ENCODE peak calls at places on chromosomes 1 and 21, in ten cellular contexts. B is HS-5; M is GM03348; S is H9; K is A549; J is KBM-7; C is ovary; Z is stimulated activated CD4-positive, alpha-beta T cell treated with anti-CD3 and anti-CD28 coated beads, TNF-alpha, amount 100 ng/mL, for 1 hour; O is activated CD8-positive, alpha-beta T cell treated with anti-CD3 and anti-CD28 coated beads for 36 hours; I is MM.1S. V is an unnamed sample.

GRCh38 chr1:27938488-27938887 is 3.7 kb downstream of the SMPDL3B start:
- DNase-seq in B (no peak), M (no peak), S (no peak), K (no peak), J (no peak), C (no peak), Z (no peak), O (no peak), I (peak), V (no peak)

GRCh38 chr1:201143726-201144635 is 10.3 kb downstream of the TMEM9 start:
- DNase-seq in B (no peak), M (no peak), S (no peak), K (no peak), J (no peak), C (no peak), Z (no peak), O (no peak), I (no peak), V (no peak)

GRCh38 chr1:9238134-9238533 is 3.6 kb downstream of the H6PD start:
- DNase-seq in B (no peak), M (no peak), S (no peak), K (no peak), J (no peak), C (no peak), Z (no peak), O (no peak), I (no peak), V (no peak)

GRCh38 chr1:59029768-59030167 is 245.9 kb upstream of the JUN start:
- DNase-seq in B (no peak), M (no peak), S (no peak), K (no peak), J (no peak), C (no peak), Z (no peak), O (no peak), I (no peak), V (no peak)

GRCh38 chr1:199691540-199691939 is 336.0 kb upstream of the NR5A2 start:
- DNase-seq in B (peak), M (peak), S (no peak), K (no peak), J (peak), C (no peak), Z (no peak), O (no peak), I (no peak), V (no peak)

GRCh38 chr1:164771568-164772350 is 212.8 kb downstream of the PBX1 start:
- DNase-seq in B (no peak), M (peak), S (no peak), K (no peak), J (no peak), C (no peak), Z (no peak), O (no peak), I (no peak), V (no peak)

GRCh38 chr1:25875856-25876692 is 566 bp upstream of the PAQR7 start:
- DNase-seq in B (no peak), M (no peak), S (peak), K (no peak), J (no peak), C (no peak), Z (no peak), O (peak), I (no peak), V (peak)

GRCh38 chr21:25176637-25177412 is 430.5 kb downstream of the MRPL39 start:
- DNase-seq in B (no peak), M (no peak), S (no peak), K (no peak), J (no peak), C (no peak), Z (no peak), O (no peak), I (no peak), V (no peak)

GRCh38 chr1:28439320-28439719 is 66.5 kb upstream of the RCC1 start:
- DNase-seq in B (no peak), M (no peak), S (no peak), K (no peak), J (no peak), C (no peak), Z (no peak), O (no peak), I (no peak), V (no peak)

GRCh38 chr21:42684109-42684916 is 30.9 kb downstream of the PDE9A start:
- DNase-seq in B (no peak), M (no peak), S (no peak), K (no peak), J (no peak), C (no peak), Z (no peak), O (peak), I (no peak), V (no peak)

GRCh38 chr1:207959141-207959825 is 48.4 kb upstream of the CD34 start:
- DNase-seq in B (no peak), M (peak), S (peak), K (no peak), J (no peak), C (peak), Z (no peak), O (peak), I (no peak), V (peak)

GRCh38 chr1:180112091-180112490 is 42.6 kb upstream of the QSOX1 start:
- DNase-seq in B (no peak), M (no peak), S (no peak), K (no peak), J (no peak), C (no peak), Z (no peak), O (no peak), I (no peak), V (no peak)

GRCh38 chr21:45128613-45129226 is 54.3 kb downstream of the ADARB1 start:
- DNase-seq in B (no peak), M (peak), S (peak), K (peak), J (peak), C (no peak), Z (peak), O (peak), I (peak), V (peak)

GRCh38 chr1:14552246-14552970 is 46.1 kb upstream of the KAZN start:
- DNase-seq in B (no peak), M (no peak), S (no peak), K (no peak), J (no peak), C (no peak), Z (no peak), O (no peak), I (no peak), V (no peak)

GRCh38 chr1:106912146-106912545 is 144.3 kb upstream of the PRMT6 start:
- DNase-seq in B (peak), M (no peak), S (no peak), K (no peak), J (no peak), C (no peak), Z (no peak), O (no peak), I (no peak), V (no peak)

GRCh38 chr1:10051656-10052055 is 18.9 kb downstream of the UBE4B start:
- DNase-seq in B (no peak), M (no peak), S (no peak), K (no peak), J (no peak), C (no peak), Z (no peak), O (no peak), I (no peak), V (no peak)

GRCh38 chr1:12177999-12178441 is 11.2 kb downstream of the TNFRSF1B start:
- DNase-seq in B (peak), M (peak), S (peak), K (no peak), J (no peak), C (no peak), Z (peak), O (peak), I (no peak), V (no peak)

GRCh38 chr1:179599623-179600249 is 8.1 kb downstream of the TDRD5 start:
- DNase-seq in B (peak), M (no peak), S (no peak), K (peak), J (peak), C (no peak), Z (no peak), O (peak), I (peak), V (no peak)

GRCh38 chr1:228150021-228150457 is 309 bp downstream of the GJC2 start:
- DNase-seq in B (no peak), M (no peak), S (no peak), K (no peak), J (no peak), C (peak), Z (no peak), O (no peak), I (no peak), V (no peak)

GRCh38 chr21:34367320-34367935 is 3.6 kb downstream of the KCNE2 start:
- DNase-seq in B (peak), M (peak), S (peak), K (peak), J (peak), C (peak), Z (no peak), O (peak), I (peak), V (peak)

GRCh38 chr1:53766194-53766748 is 27.3 kb upstream of the GLIS1 start:
- DNase-seq in B (no peak), M (no peak), S (no peak), K (no peak), J (no peak), C (no peak), Z (no peak), O (no peak), I (peak), V (no peak)

GRCh38 chr21:35204850-35205564 is 155.9 kb upstream of the RUNX1 start:
- DNase-seq in B (no peak), M (peak), S (no peak), K (no peak), J (peak), C (peak), Z (no peak), O (peak), I (no peak), V (peak)

GRCh38 chr1:1167416-1168155 is 6.1 kb upstream of the TTLL10 start:
- DNase-seq in B (no peak), M (no peak), S (no peak), K (no peak), J (no peak), C (no peak), Z (no peak), O (no peak), I (no peak), V (peak)

GRCh38 chr1:12314328-12314903 is 84.6 kb downstream of the VPS13D start:
- DNase-seq in B (no peak), M (peak), S (no peak), K (peak), J (peak), C (no peak), Z (no peak), O (no peak), I (peak), V (no peak)

GRCh38 chr1:201450721-201451291 is 18.2 kb downstream of the PHLDA3 start:
- DNase-seq in B (no peak), M (peak), S (peak), K (no peak), J (peak), C (peak), Z (no peak), O (peak), I (no peak), V (peak)

GRCh38 chr1:101526813-101527212 is 290.0 kb downstream of the S1PR1 start:
- DNase-seq in B (no peak), M (no peak), S (no peak), K (no peak), J (peak), C (no peak), Z (no peak), O (no peak), I (no peak), V (no peak)

GRCh38 chr1:39652105-39652504 is 12.7 kb upstream of the HEYL start:
- DNase-seq in B (no peak), M (no peak), S (no peak), K (no peak), J (no peak), C (no peak), Z (no peak), O (no peak), I (no peak), V (no peak)

GRCh38 chr1:27235827-27236226 is 1.4 kb downstream of the WDTC1 start:
- DNase-seq in B (no peak), M (peak), S (no peak), K (no peak), J (no peak), C (no peak), Z (no peak), O (no peak), I (no peak), V (no peak)

GRCh38 chr1:228691926-228692325 is 43.4 kb upstream of the RHOU start:
- DNase-seq in B (no peak), M (peak), S (no peak), K (peak), J (peak), C (no peak), Z (no peak), O (peak), I (peak), V (no peak)

V was measured in endodermal cell.